ENCODE peak calls at places on chromosomes 5 and 9, in ten cellular contexts. F is neural progenitor cell, G is GM23248, Q is fibroblast of lung, K is GM23338, D is mesenchymal stem cell, W is OCI-LY7, T is HCT116, C is neuronal stem cell, S is IMR-90. E is an unnamed sample.

GRCh38 chr5:96075579-96076289 is 114.1 kb upstream of the ELL2 start:
- DNase-seq in F (no peak), G (no peak), Q (no peak), K (no peak), D (no peak), W (no peak), T (no peak), C (no peak), S (no peak), E (no peak)

GRCh38 chr9:137452761-137453642 is 6.1 kb downstream of the NSMF start:
- DNase-seq in F (no peak), G (no peak), Q (no peak), K (no peak), D (no peak), W (no peak), T (no peak), C (no peak), S (no peak), E (no peak)

GRCh38 chr5:154384480-154385235 is 61.1 kb upstream of the SAP30L start:
- DNase-seq in F (no peak), G (no peak), Q (no peak), K (no peak), D (no peak), W (peak; percentile 61), T (no peak), C (no peak), S (no peak), E (no peak)

GRCh38 chr9:121818841-121819430 is 167.5 kb downstream of the DAB2IP start:
- DNase-seq in F (no peak), G (no peak), Q (no peak), K (no peak), D (no peak), W (no peak), T (no peak), C (no peak), S (no peak), E (no peak)

GRCh38 chr5:179608131-179608581 is 15.3 kb downstream of the HNRNPH1 start:
- DNase-seq in F (no peak), G (no peak), Q (no peak), K (no peak), D (no peak), W (peak; percentile 35), T (no peak), C (no peak), S (no peak), E (no peak)

GRCh38 chr5:14082523-14082922 is 60.6 kb upstream of the TRIO start:
- DNase-seq in F (no peak), G (no peak), Q (no peak), K (no peak), D (no peak), W (no peak), T (no peak), C (no peak), S (no peak), E (no peak)

GRCh38 chr9:31535659-31536058 is 848.8 kb upstream of the ACO1 start:
- DNase-seq in F (no peak), G (no peak), Q (no peak), K (no peak), D (peak; percentile 52), W (no peak), T (no peak), C (no peak), S (no peak), E (no peak)

GRCh38 chr9:137156567-137157375 is 13.1 kb downstream of the LRRC26 start:
- DNase-seq in F (peak; percentile 61), G (peak; percentile 85), Q (no peak), K (peak; percentile 89), D (peak; percentile 33), W (peak; percentile 79), T (no peak), C (peak; percentile 42), S (peak; percentile 21), E (no peak)

GRCh38 chr5:176955895-176956294 is 50.7 kb downstream of the UIMC1 start:
- DNase-seq in F (no peak), G (peak; percentile 31), Q (peak; percentile 69), K (no peak), D (no peak), W (no peak), T (no peak), C (no peak), S (peak; percentile 23), E (no peak)

GRCh38 chr5:134188092-134188491 is 11.3 kb upstream of the SKP1 start:
- DNase-seq in F (no peak), G (no peak), Q (no peak), K (no peak), D (no peak), W (no peak), T (no peak), C (no peak), S (no peak), E (no peak)

GRCh38 chr5:53023969-53024368 is 34.8 kb downstream of the ITGA2 start:
- DNase-seq in F (no peak), G (peak; percentile 95), Q (peak; percentile 78), K (no peak), D (peak; percentile 95), W (no peak), T (no peak), C (no peak), S (peak; percentile 95), E (peak; percentile 43)

GRCh38 chr5:103923616-103924168 is 361.1 kb upstream of the NUDT12 start:
- DNase-seq in F (peak; percentile 8), G (no peak), Q (peak; percentile 29), K (no peak), D (no peak), W (no peak), T (no peak), C (no peak), S (no peak), E (no peak)

GRCh38 chr5:137233726-137234125 is 265.4 kb downstream of the SPOCK1 start:
- DNase-seq in F (no peak), G (no peak), Q (peak; percentile 54), K (no peak), D (no peak), W (no peak), T (no peak), C (no peak), S (peak; percentile 4), E (no peak)

GRCh38 chr9:4243113-4243512 is 56.8 kb downstream of the GLIS3 start:
- DNase-seq in F (no peak), G (no peak), Q (no peak), K (no peak), D (no peak), W (no peak), T (no peak), C (no peak), S (no peak), E (no peak)
- H2AFZ ChIP-seq in F (no peak overlapping the region), G (no peak overlapping the region), Q (no peak overlapping the region), K (no peak overlapping the region), D (no peak overlapping the region), W (no peak overlapping the region), T (no peak overlapping the region), C (no peak overlapping the region), S (no peak overlapping the region), E (peak overlapping the region; percentile 39)

DNA sequence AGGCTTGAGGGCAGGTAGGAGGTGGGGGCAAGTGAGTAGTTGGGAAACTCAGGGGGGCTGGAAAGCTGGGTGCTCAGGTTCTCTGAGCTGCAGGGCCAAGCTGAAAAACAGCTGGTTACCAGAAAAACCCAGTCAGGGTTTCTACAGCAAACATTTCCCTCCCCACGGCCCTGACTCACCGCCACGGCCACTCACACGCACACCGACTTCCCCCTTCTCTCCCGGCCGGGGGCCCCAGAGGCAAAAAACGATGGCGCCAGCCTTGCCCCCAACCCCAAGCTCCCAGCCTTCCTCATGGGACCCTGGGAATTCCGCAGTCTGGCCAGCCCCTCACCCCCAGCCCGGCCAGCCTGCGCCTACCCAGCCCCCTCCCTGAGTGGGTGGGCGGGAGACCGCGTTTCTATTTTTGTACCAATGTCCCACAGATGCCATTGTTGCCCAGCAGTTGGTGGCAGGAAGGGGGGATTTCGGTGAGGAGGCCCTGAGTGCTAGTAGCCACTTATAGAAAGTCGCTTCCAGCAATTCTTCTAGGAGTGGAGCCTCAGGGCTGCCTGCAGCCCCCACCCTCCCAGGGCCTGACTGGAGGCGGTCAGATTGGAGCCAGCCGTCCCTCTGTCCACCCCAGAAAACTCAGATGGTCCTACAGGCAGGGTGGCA is 18.4 kb downstream of the ENG start:
- DNase-seq in F (no peak), G (peak; percentile 93), Q (peak; percentile 78), K (no peak), D (peak; percentile 95), W (no peak), T (no peak), C (no peak), S (peak; percentile 81), E (no peak)
- H2AFZ ChIP-seq in F (no peak overlapping the region), G (peak overlapping the region; percentile 63), Q (no peak overlapping the region), K (no peak overlapping the region), D (no peak overlapping the region), W (no peak overlapping the region), T (no peak overlapping the region), C (peak overlapping the region; percentile 86), S (peak overlapping the region; percentile 82), E (no peak overlapping the region)

GRCh38 chr5:174464504-174465165 is 259.7 kb upstream of the MSX2 start:
- DNase-seq in F (no peak), G (no peak), Q (no peak), K (peak; percentile 39), D (peak; percentile 3), W (no peak), T (no peak), C (no peak), S (no peak), E (no peak)

GRCh38 chr5:174459832-174460448 is 264.4 kb upstream of the MSX2 start:
- DNase-seq in F (no peak), G (no peak), Q (no peak), K (no peak), D (no peak), W (no peak), T (no peak), C (no peak), S (no peak), E (no peak)

GRCh38 chr5:174457141-174457678 is 267.2 kb upstream of the MSX2 start:
- DNase-seq in F (no peak), G (no peak), Q (no peak), K (peak; percentile 6), D (no peak), W (no peak), T (no peak), C (no peak), S (no peak), E (no peak)

GRCh38 chr5:174459071-174459702 is 265.2 kb upstream of the MSX2 start:
- DNase-seq in F (no peak), G (no peak), Q (peak; percentile 8), K (no peak), D (no peak), W (no peak), T (no peak), C (no peak), S (no peak), E (no peak)

GRCh38 chr5:174462128-174462527 is 262.3 kb upstream of the MSX2 start:
- DNase-seq in F (no peak), G (no peak), Q (no peak), K (no peak), D (no peak), W (no peak), T (no peak), C (no peak), S (no peak), E (no peak)
- H2AFZ ChIP-seq in F (no peak overlapping the region), G (no peak overlapping the region), Q (no peak overlapping the region), K (no peak overlapping the region), D (no peak overlapping the region), W (no peak overlapping the region), T (no peak overlapping the region), C (no peak overlapping the region), S (no peak overlapping the region), E (no peak overlapping the region)

GRCh38 chr5:106172681-106173532 is 1497.8 kb downstream of the EFNA5 start:
- DNase-seq in F (no peak), G (no peak), Q (peak; percentile 55), K (no peak), D (peak; percentile 21), W (no peak), T (no peak), C (no peak), S (peak; percentile 8), E (no peak)
- H2AFZ ChIP-seq in F (no peak overlapping the region), G (no peak overlapping the region), Q (no peak overlapping the region), K (no peak overlapping the region), D (no peak overlapping the region), W (no peak overlapping the region), T (peak overlapping the region; percentile 10), C (no peak overlapping the region), S (no peak overlapping the region), E (peak overlapping the region; percentile 3)

E was measured in PC-9.